ENCODE peak calls at places on chromosomes 11 and 22, in five cellular contexts. K, C, U, E and Z are unnamed samples.
A peak's percentile ranks its signal among the peaks of the same experiment; 100 is the strongest.

GRCh38 chr11:114135737-114136151 is 76.2 kb downstream of the ZBTB16 start:
- DNase-seq in K (no peak), C (no peak), U (peak; percentile 46), E (no peak), Z (peak; percentile 85)

GRCh38 chr11:35190804-35191348 is 51.9 kb downstream of the CD44 start:
- DNase-seq in K (no peak), C (no peak), U (no peak), E (no peak), Z (no peak)

GRCh38 chr11:26204110-26204509 is 127.8 kb upstream of the ANO3 start:
- DNase-seq in K (no peak), C (no peak), U (no peak), E (no peak), Z (no peak)

GRCh38 chr11:46391578-46392420 is at the start of gene CHRM4:
- DNase-seq in K (no peak), C (no peak), U (peak; percentile 64), E (no peak), Z (peak; percentile 54)

GRCh38 chr11:47607380-47607779 is 13.2 kb upstream of the C1QTNF4 start:
- DNase-seq in K (peak; percentile 76), C (no peak), U (peak; percentile 38), E (no peak), Z (peak; percentile 93)

GRCh38 chr22:28817919-28818859 is 17.8 kb upstream of the XBP1 start:
- DNase-seq in K (no peak), C (no peak), U (no peak), E (peak; percentile 66), Z (no peak)

GRCh38 chr11:42239102-42239501 is 779.6 kb upstream of the LRRC4C start:
- DNase-seq in K (peak; percentile 80), C (no peak), U (no peak), E (no peak), Z (peak; percentile 94)

GRCh38 chr11:44645832-44646231 is 80.4 kb downstream of the CD82 start:
- DNase-seq in K (no peak), C (no peak), U (no peak), E (no peak), Z (no peak)

GRCh38 chr22:50701076-50701419 is 28.4 kb downstream of the SHANK3 start:
- DNase-seq in K (no peak), C (no peak), U (no peak), E (no peak), Z (no peak)

GRCh38 chr11:133409799-133410198 is 122.5 kb downstream of the OPCML start:
- DNase-seq in K (no peak), C (no peak), U (no peak), E (peak; percentile 40), Z (no peak)

GRCh38 chr11:65420506-65421203 is 1.9 kb upstream of the NEAT1 start:
- DNase-seq in K (no peak), C (no peak), U (no peak), E (no peak), Z (no peak)

GRCh38 chr11:65394125-65394536 is 7.7 kb downstream of the FRMD8 start:
- DNase-seq in K (no peak), C (no peak), U (no peak), E (no peak), Z (no peak)

GRCh38 chr22:45200230-45200629 is 36.5 kb downstream of the NUP50 start:
- DNase-seq in K (no peak), C (no peak), U (no peak), E (no peak), Z (no peak)

GRCh38 chr11:94147433-94147845 is 18.8 kb downstream of the PANX1 start:
- DNase-seq in K (no peak), C (no peak), U (no peak), E (no peak), Z (no peak)

GRCh38 chr22:24937114-24937513 is 9.4 kb downstream of the LHFPL7 start:
- DNase-seq in K (no peak), C (no peak), U (peak; percentile 67), E (peak; percentile 17), Z (no peak)

GRCh38 chr22:26406118-26406517 is 22.9 kb upstream of the ASPHD2 start:
- DNase-seq in K (no peak), C (no peak), U (no peak), E (peak; percentile 31), Z (peak; percentile 43)